ENCODE peak calls at places on chromosome 14, in seven cellular contexts. One of them, this sample, is unnamed.

GRCh38 chr14:100065161-100065871 is at the start of gene EVL:
- DNase-seq in Caco-2: no peak
- DNase-seq in Kasumi-1: peak; percentile 88
- DNase-seq in lower leg skin: no peak
- DNase-seq in amygdala: no peak
- DNase-seq in HTR-8/SVneo: no peak
- DNase-seq in GM23338: no peak
- DNase-seq in this sample: no peak

GRCh38 chr14:105888784-105889665 is 362.6 kb downstream of the TMEM121 start:
- DNase-seq in Caco-2: no peak
- DNase-seq in Kasumi-1: no peak
- DNase-seq in lower leg skin: peak; percentile 56
- DNase-seq in amygdala: no peak
- DNase-seq in HTR-8/SVneo: no peak
- DNase-seq in GM23338: no peak
- DNase-seq in this sample: no peak

GRCh38 chr14:97602438-97603117 is 805.4 kb downstream of the VRK1 start:
- DNase-seq in Caco-2: no peak
- DNase-seq in Kasumi-1: no peak
- DNase-seq in lower leg skin: no peak
- DNase-seq in amygdala: no peak
- DNase-seq in HTR-8/SVneo: no peak
- DNase-seq in GM23338: no peak
- DNase-seq in this sample: no peak

GRCh38 chr14:60090864-60091519 is 731 bp upstream of the PCNX4 start:
- DNase-seq in Caco-2: peak; percentile 22
- DNase-seq in Kasumi-1: peak; percentile 48
- DNase-seq in lower leg skin: no peak
- DNase-seq in amygdala: peak; percentile 9
- DNase-seq in HTR-8/SVneo: peak; percentile 75
- DNase-seq in GM23338: peak; percentile 32
- DNase-seq in this sample: peak; percentile 61

GRCh38 chr14:34219661-34220060 is 242.4 kb downstream of the SPTSSA start:
- DNase-seq in Caco-2: no peak
- DNase-seq in Kasumi-1: no peak
- DNase-seq in lower leg skin: no peak
- DNase-seq in amygdala: no peak
- DNase-seq in HTR-8/SVneo: no peak
- DNase-seq in GM23338: no peak
- DNase-seq in this sample: no peak

GRCh38 chr14:33254876-33255275 is 316.2 kb downstream of the NPAS3 start:
- DNase-seq in Caco-2: no peak
- DNase-seq in Kasumi-1: no peak
- DNase-seq in lower leg skin: no peak
- DNase-seq in amygdala: no peak
- DNase-seq in HTR-8/SVneo: no peak
- DNase-seq in GM23338: no peak
- DNase-seq in this sample: no peak

GRCh38 chr14:21201732-21202462 is 46.0 kb upstream of the OR5AU1 start:
- DNase-seq in Caco-2: no peak
- DNase-seq in Kasumi-1: no peak
- DNase-seq in lower leg skin: no peak
- DNase-seq in amygdala: no peak
- DNase-seq in HTR-8/SVneo: no peak
- DNase-seq in GM23338: no peak
- DNase-seq in this sample: peak; percentile 1

GRCh38 chr14:95674613-95675012 is 11.6 kb upstream of the TCL1B start:
- DNase-seq in Caco-2: no peak
- DNase-seq in Kasumi-1: no peak
- DNase-seq in lower leg skin: peak; percentile 57
- DNase-seq in amygdala: no peak
- DNase-seq in HTR-8/SVneo: no peak
- DNase-seq in GM23338: no peak
- DNase-seq in this sample: no peak

GRCh38 chr14:103702497-103703432 is 12.5 kb downstream of the XRCC3 start:
- DNase-seq in Caco-2: no peak
- DNase-seq in Kasumi-1: no peak
- DNase-seq in lower leg skin: no peak
- DNase-seq in amygdala: no peak
- DNase-seq in HTR-8/SVneo: no peak
- DNase-seq in GM23338: no peak
- DNase-seq in this sample: peak; percentile 93

GRCh38 chr14:61491224-61491623 is 169.8 kb downstream of the PRKCH start:
- DNase-seq in Caco-2: no peak
- DNase-seq in Kasumi-1: no peak
- DNase-seq in lower leg skin: no peak
- DNase-seq in amygdala: no peak
- DNase-seq in HTR-8/SVneo: no peak
- DNase-seq in GM23338: no peak
- DNase-seq in this sample: no peak

GRCh38 chr14:47278233-47278842 is 397.1 kb downstream of the MDGA2 start:
- DNase-seq in Caco-2: peak; percentile 70
- DNase-seq in Kasumi-1: peak; percentile 58
- DNase-seq in lower leg skin: no peak
- DNase-seq in amygdala: no peak
- DNase-seq in HTR-8/SVneo: peak; percentile 23
- DNase-seq in GM23338: peak; percentile 80
- DNase-seq in this sample: peak; percentile 12

GRCh38 chr14:56338674-56339073 is 220.5 kb downstream of the PELI2 start:
- DNase-seq in Caco-2: peak; percentile 43
- DNase-seq in Kasumi-1: no peak
- DNase-seq in lower leg skin: no peak
- DNase-seq in amygdala: no peak
- DNase-seq in HTR-8/SVneo: no peak
- DNase-seq in GM23338: no peak
- DNase-seq in this sample: no peak

GRCh38 chr14:64504897-64505771 is 564 bp downstream of the ZBTB1 start:
- DNase-seq in Caco-2: peak; percentile 90
- DNase-seq in Kasumi-1: peak; percentile 89
- DNase-seq in lower leg skin: peak; percentile 98
- DNase-seq in amygdala: peak; percentile 84
- DNase-seq in HTR-8/SVneo: peak; percentile 99
- DNase-seq in GM23338: peak; percentile 95
- DNase-seq in this sample: peak; percentile 83

GRCh38 chr14:46661728-46662127 is 10.1 kb upstream of the RPL10L start:
- DNase-seq in Caco-2: peak; percentile 9
- DNase-seq in Kasumi-1: peak; percentile 21
- DNase-seq in lower leg skin: no peak
- DNase-seq in amygdala: no peak
- DNase-seq in HTR-8/SVneo: no peak
- DNase-seq in GM23338: peak; percentile 69
- DNase-seq in this sample: no peak

GRCh38 chr14:55533960-55534359 is 46.0 kb upstream of the KTN1 start:
- DNase-seq in Caco-2: no peak
- DNase-seq in Kasumi-1: no peak
- DNase-seq in lower leg skin: no peak
- DNase-seq in amygdala: no peak
- DNase-seq in HTR-8/SVneo: no peak
- DNase-seq in GM23338: no peak
- DNase-seq in this sample: no peak

GRCh38 chr14:45252356-45253069 is 489 bp downstream of the MIS18BP1 start:
- DNase-seq in Caco-2: peak; percentile 15
- DNase-seq in Kasumi-1: no peak
- DNase-seq in lower leg skin: no peak
- DNase-seq in amygdala: no peak
- DNase-seq in HTR-8/SVneo: no peak
- DNase-seq in GM23338: peak; percentile 30
- DNase-seq in this sample: no peak

GRCh38 chr14:71236430-71236829 is 329.2 kb downstream of the PCNX1 start:
- DNase-seq in Caco-2: no peak
- DNase-seq in Kasumi-1: no peak
- DNase-seq in lower leg skin: no peak
- DNase-seq in amygdala: no peak
- DNase-seq in HTR-8/SVneo: no peak
- DNase-seq in GM23338: no peak
- DNase-seq in this sample: no peak

GRCh38 chr14:75579882-75580281 is 1.5 kb downstream of the FLVCR2 start:
- DNase-seq in Caco-2: no peak
- DNase-seq in Kasumi-1: no peak
- DNase-seq in lower leg skin: no peak
- DNase-seq in amygdala: no peak
- DNase-seq in HTR-8/SVneo: no peak
- DNase-seq in GM23338: no peak
- DNase-seq in this sample: peak; percentile 91

GRCh38 chr14:88424573-88424972 is 39.1 kb downstream of the SPATA7 start:
- DNase-seq in Caco-2: no peak
- DNase-seq in Kasumi-1: no peak
- DNase-seq in lower leg skin: no peak
- DNase-seq in amygdala: no peak
- DNase-seq in HTR-8/SVneo: no peak
- DNase-seq in GM23338: no peak
- DNase-seq in this sample: no peak

GRCh38 chr14:74879427-74880180 is 2.1 kb upstream of the DLST start:
- DNase-seq in Caco-2: peak; percentile 53
- DNase-seq in Kasumi-1: no peak
- DNase-seq in lower leg skin: no peak
- DNase-seq in amygdala: no peak
- DNase-seq in HTR-8/SVneo: no peak
- DNase-seq in GM23338: no peak
- DNase-seq in this sample: no peak

GRCh38 chr14:104876251-104876699 is 11.2 kb downstream of the CEP170B start:
- DNase-seq in Caco-2: peak; percentile 56
- DNase-seq in Kasumi-1: peak; percentile 44
- DNase-seq in lower leg skin: no peak
- DNase-seq in amygdala: no peak
- DNase-seq in HTR-8/SVneo: no peak
- DNase-seq in GM23338: peak; percentile 76
- DNase-seq in this sample: no peak